ENCODE peak calls at places on chromosomes 13 and 19, in ten cellular contexts. Q, Y, T, I, K, J, H, V, M and N are unnamed samples.
A peak's percentile ranks its signal among the peaks of the same experiment; 100 is the strongest.

GRCh38 chr13:80132741-80133601 is 208.0 kb downstream of the SPRY2 start:
- DNase-seq in Q (no peak), Y (peak; percentile 79), T (peak; percentile 69), I (peak; percentile 38), K (peak; percentile 83), J (peak; percentile 62), H (peak; percentile 36), V (peak; percentile 85), M (peak; percentile 82), N (no peak)

GRCh38 chr13:70339738-70340137 is 231.5 kb upstream of the KLHL1 start:
- DNase-seq in Q (no peak), Y (no peak), T (no peak), I (no peak), K (peak; percentile 40), J (no peak), H (no peak), V (no peak), M (no peak), N (no peak)

GRCh38 chr19:29439021-29439420 is 86.8 kb upstream of the VSTM2B start:
- DNase-seq in Q (no peak), Y (no peak), T (no peak), I (no peak), K (no peak), J (no peak), H (no peak), V (no peak), M (no peak), N (no peak)

GRCh38 chr13:100478107-100478809 is 110.3 kb downstream of the GGACT start:
- DNase-seq in Q (no peak), Y (no peak), T (no peak), I (no peak), K (no peak), J (no peak), H (no peak), V (no peak), M (no peak), N (no peak)

GRCh38 chr13:20672772-20673171 is 30.7 kb upstream of the IL17D start:
- DNase-seq in Q (no peak), Y (no peak), T (peak; percentile 59), I (no peak), K (no peak), J (peak; percentile 28), H (no peak), V (no peak), M (no peak), N (no peak)

GRCh38 chr13:110314516-110315245 is 7.6 kb downstream of the COL4A2 start:
- DNase-seq in Q (no peak), Y (no peak), T (no peak), I (no peak), K (no peak), J (no peak), H (no peak), V (peak; percentile 76), M (peak; percentile 63), N (no peak)

GRCh38 chr13:41668130-41668757 is 210.9 kb downstream of the RGCC start:
- DNase-seq in Q (peak; percentile 92), Y (no peak), T (peak; percentile 94), I (no peak), K (peak; percentile 88), J (peak; percentile 95), H (peak; percentile 18), V (peak; percentile 82), M (peak; percentile 70), N (peak; percentile 64)

GRCh38 chr19:53982611-53983010 is 8.8 kb upstream of the CACNG6 start:
- DNase-seq in Q (no peak), Y (no peak), T (no peak), I (no peak), K (peak; percentile 67), J (no peak), H (peak; percentile 53), V (peak; percentile 90), M (no peak), N (no peak)

GRCh38 chr13:45219938-45220375 is 19.1 kb upstream of the KCTD4 start:
- DNase-seq in Q (peak; percentile 48), Y (no peak), T (peak; percentile 77), I (no peak), K (no peak), J (peak; percentile 44), H (no peak), V (no peak), M (no peak), N (no peak)

GRCh38 chr19:45508931-45509691 is 1.8 kb downstream of the VASP start:
- DNase-seq in Q (no peak), Y (peak; percentile 90), T (peak; percentile 48), I (peak; percentile 67), K (peak; percentile 69), J (peak; percentile 66), H (peak; percentile 80), V (peak; percentile 95), M (peak; percentile 96), N (peak; percentile 46)

GRCh38 chr19:38663156-38663651 is 15.8 kb downstream of the ACTN4 start:
- DNase-seq in Q (no peak), Y (peak; percentile 51), T (no peak), I (no peak), K (no peak), J (no peak), H (no peak), V (no peak), M (no peak), N (no peak)

GRCh38 chr19:38663957-38664502 is 16.6 kb downstream of the ACTN4 start:
- DNase-seq in Q (no peak), Y (no peak), T (no peak), I (no peak), K (no peak), J (no peak), H (peak; percentile 67), V (no peak), M (peak; percentile 91), N (no peak)

GRCh38 chr19:38661166-38661565 is 13.7 kb downstream of the ACTN4 start:
- DNase-seq in Q (no peak), Y (no peak), T (peak; percentile 69), I (no peak), K (no peak), J (no peak), H (no peak), V (no peak), M (no peak), N (no peak)

GRCh38 chr19:38661996-38662395 is 14.5 kb downstream of the ACTN4 start:
- DNase-seq in Q (no peak), Y (no peak), T (no peak), I (no peak), K (peak; percentile 69), J (no peak), H (no peak), V (no peak), M (no peak), N (no peak)

DNA sequence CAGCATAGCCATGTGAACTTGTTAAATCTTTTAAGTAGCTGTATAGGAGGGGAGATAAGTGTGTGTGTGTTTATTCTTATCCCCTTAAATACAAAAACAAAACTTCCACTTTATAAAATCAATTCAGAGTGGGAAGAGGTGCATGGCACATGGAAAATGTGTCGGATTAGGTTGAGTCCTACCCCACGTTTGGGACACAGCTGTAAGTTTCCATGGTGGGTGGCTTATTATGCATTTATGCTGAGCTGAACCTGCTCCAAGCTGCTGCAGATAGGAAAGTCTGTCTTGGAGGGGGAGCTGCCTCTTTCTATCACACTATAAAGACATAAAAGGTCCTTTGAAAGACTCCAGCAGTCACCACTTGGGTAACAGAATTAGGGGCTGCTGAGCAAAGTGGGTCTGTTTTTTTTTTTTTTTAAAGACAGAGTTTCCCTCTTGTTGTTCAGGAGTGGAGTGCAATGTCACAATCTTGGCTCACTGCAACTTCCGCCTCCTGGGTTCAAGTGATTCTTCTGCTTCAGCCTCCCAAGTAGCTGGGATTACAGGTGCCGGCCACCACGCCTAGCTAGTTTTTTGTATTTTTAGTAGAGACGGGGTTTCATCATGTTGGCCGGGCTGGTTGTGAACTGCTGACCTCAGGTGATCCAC is 15.2 kb downstream of the ACTN4 start:
- DNase-seq in Q (no peak), Y (no peak), T (no peak), I (no peak), K (no peak), J (no peak), H (no peak), V (no peak), M (no peak), N (no peak)
- H3K4me3 ChIP-seq in Q (no peak overlapping the region), Y (no peak overlapping the region), T (no peak overlapping the region), I (peak overlapping the region; percentile 56), K (no peak overlapping the region), J (no peak overlapping the region), H (peak overlapping the region; percentile 49), V (no peak overlapping the region), M (peak overlapping the region; percentile 30), N (no peak overlapping the region)

GRCh38 chr13:31236211-31236786 is 36.5 kb downstream of the B3GLCT start:
- DNase-seq in Q (peak; percentile 35), Y (no peak), T (peak; percentile 65), I (no peak), K (peak; percentile 72), J (peak; percentile 54), H (no peak), V (no peak), M (no peak), N (no peak)

DNA sequence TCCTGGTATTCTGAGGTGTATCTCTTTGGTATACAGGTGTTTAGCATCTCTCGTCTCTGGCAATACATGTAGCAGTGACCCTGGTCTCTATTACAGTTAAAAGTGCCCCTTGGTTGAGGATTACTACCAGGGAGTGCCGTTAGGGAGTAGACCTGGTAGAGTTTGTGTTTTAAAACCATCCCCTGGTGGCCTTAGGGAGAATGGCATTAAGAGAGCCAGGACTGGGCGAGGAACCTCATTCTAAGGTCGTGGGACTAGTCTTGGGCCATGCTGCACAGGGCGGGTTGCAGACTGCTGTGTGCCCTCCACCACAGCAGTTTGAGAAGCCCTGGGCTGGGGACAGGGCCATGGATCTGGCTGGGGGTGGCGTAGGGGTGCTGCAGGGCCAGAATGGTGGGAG is 35.0 kb downstream of the B3GLCT start:
- DNase-seq in Q (no peak), Y (no peak), T (peak; percentile 8), I (no peak), K (no peak), J (no peak), H (no peak), V (no peak), M (no peak), N (no peak)
- TF ChIP-seq CTCF in Q (peak; percentile 46), Y (no peak), T (peak; percentile 31), I (no peak), K (peak; percentile 8), J (peak; percentile 29), H (no peak), V (no peak), M (no peak), N (peak; percentile 41)

DNA sequence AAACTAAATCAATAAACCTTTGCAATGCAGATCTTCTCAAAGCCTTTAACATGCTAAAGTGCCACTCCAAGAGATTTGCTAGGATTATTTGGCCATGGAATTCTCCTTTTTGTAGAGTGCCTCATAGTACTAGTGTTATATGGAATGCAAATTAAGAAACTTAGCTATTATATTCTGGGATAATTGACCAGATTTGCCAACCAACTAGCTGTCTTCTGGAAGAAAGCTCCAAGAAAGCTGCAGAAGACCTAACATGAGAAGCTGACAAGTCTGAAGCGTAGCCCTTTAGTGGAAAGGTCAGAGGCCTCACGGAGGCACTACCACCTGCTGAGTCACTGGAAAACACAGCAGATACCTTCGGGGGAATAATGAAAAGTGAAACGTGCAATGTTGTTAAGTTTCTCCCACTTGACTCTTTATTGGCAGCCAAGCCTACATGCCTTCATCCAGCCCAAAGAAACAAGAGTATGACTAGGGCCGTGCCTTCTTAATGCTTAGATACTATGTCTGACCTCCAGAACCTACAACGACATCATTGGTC is 29.8 kb upstream of the KATNAL1 start:
- DNase-seq in Q (no peak), Y (no peak), T (no peak), I (no peak), K (no peak), J (no peak), H (no peak), V (no peak), M (no peak), N (no peak)
- H3K4me3 ChIP-seq in Q (no peak overlapping the region), Y (no peak overlapping the region), T (no peak overlapping the region), I (no peak overlapping the region), K (no peak overlapping the region), J (no peak overlapping the region), H (no peak overlapping the region), V (no peak overlapping the region), M (no peak overlapping the region), N (no peak overlapping the region)

GRCh38 chr13:39415403-39415802 is 187.6 kb downstream of the LHFPL6 start:
- DNase-seq in Q (no peak), Y (no peak), T (peak; percentile 64), I (no peak), K (no peak), J (peak; percentile 43), H (peak; percentile 41), V (no peak), M (peak; percentile 68), N (no peak)
- TF ChIP-seq CTCF in Q (peak; percentile 71), Y (no peak), T (peak; percentile 62), I (no peak), K (peak; percentile 27), J (peak; percentile 53), H (peak; percentile 48), V (no peak), M (peak; percentile 39), N (peak; percentile 43)